ENCODE peak calls at places on chromosome 13, in six cellular contexts. P is psoas muscle, Q is ascending aorta, D is MM.1S, F is neural progenitor cell, H is hepatocyte. N is an unnamed sample. For H3K4me1, the result is how much of the 10 kb centered on the place peaks cover.

GRCh38 chr13:31797154-31797775 is 57.9 kb downstream of the RXFP2 start:
- DNase-seq in P (no peak), Q (no peak), D (no peak), F (peak), H (peak), N (no peak)

GRCh38 chr13:57128909-57129308 is 11.8 kb upstream of the PRR20A start:
- DNase-seq in P (no peak), Q (no peak), D (no peak), F (peak), H (no peak), N (peak)

GRCh38 chr13:27919934-27920676 is at the start of gene PDX1:
- DNase-seq in P (no peak), Q (no peak), D (no peak), F (peak), H (peak), N (peak)

GRCh38 chr13:109668433-109669233 is 117.8 kb downstream of the IRS2 start:
- DNase-seq in P (no peak), Q (no peak), D (no peak), F (no peak), H (no peak), N (peak)

GRCh38 chr13:80363890-80364503 is 23.1 kb upstream of the SPRY2 start:
- DNase-seq in P (no peak), Q (no peak), D (no peak), F (peak), H (peak), N (no peak)

GRCh38 chr13:106089251-106089940 is 446.1 kb downstream of the EFNB2 start:
- DNase-seq in P (no peak), Q (no peak), D (no peak), F (no peak), H (no peak), N (no peak)

GRCh38 chr13:97403893-97404683 is 29.9 kb upstream of the RAP2A start:
- DNase-seq in P (no peak), Q (no peak), D (no peak), F (no peak), H (no peak), N (no peak)

GRCh38 chr13:111623743-111624505 is 303.5 kb downstream of the TEX29 start:
- DNase-seq in P (no peak), Q (no peak), D (no peak), F (no peak), H (no peak), N (no peak)

GRCh38 chr13:81302125-81302524 is 961.2 kb upstream of the SPRY2 start:
- DNase-seq in P (no peak), Q (no peak), D (no peak), F (no peak), H (no peak), N (no peak)

GRCh38 chr13:98450495-98451167 is 126.3 kb downstream of the STK24 start:
- DNase-seq in P (peak), Q (no peak), D (no peak), F (no peak), H (no peak), N (peak)

DNA sequence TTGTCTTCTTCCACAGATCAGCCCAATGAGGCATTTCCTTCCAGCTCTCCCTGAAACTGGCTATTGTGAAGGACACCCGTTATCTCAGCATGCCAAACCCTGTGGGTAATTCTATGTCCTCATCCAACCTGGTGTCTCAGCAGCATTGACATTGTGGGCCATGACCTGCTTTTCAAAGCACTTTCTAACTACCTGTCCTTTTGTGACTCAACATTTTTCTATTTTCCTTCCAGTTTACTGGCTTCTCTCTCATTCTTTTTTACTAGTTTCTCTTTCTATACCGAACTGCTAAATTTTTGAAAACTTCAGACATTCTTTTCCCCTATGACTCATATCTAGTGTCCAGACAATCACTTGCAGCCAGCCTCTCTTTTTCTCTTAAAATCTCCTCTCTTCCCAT is 136.4 kb upstream of the HTR2A start:
- DNase-seq in P (no peak), Q (no peak), D (no peak), F (no peak), H (no peak), N (peak)
- H3K4me3 ChIP-seq in P (no peak), Q (no peak), D (no peak), F (no peak), H (no peak), N (no peak)

GRCh38 chr13:40583738-40584137 is 82.7 kb downstream of the FOXO1 start:
- DNase-seq in P (no peak), Q (no peak), D (no peak), F (no peak), H (no peak), N (no peak)
- H3K4me1 ChIP-seq in P (half or more), Q (under half), D (under half), F (under half), H (under half), N (under half)

GRCh38 chr13:102704238-102704750 is 9.4 kb upstream of the METTL21C start:
- DNase-seq in P (no peak), Q (no peak), D (no peak), F (no peak), H (no peak), N (no peak)

GRCh38 chr13:102701331-102701730 is 6.5 kb upstream of the METTL21C start:
- DNase-seq in P (no peak), Q (no peak), D (no peak), F (no peak), H (no peak), N (no peak)

GRCh38 chr13:102703721-102704035 is 8.8 kb upstream of the METTL21C start:
- DNase-seq in P (no peak), Q (no peak), D (no peak), F (no peak), H (no peak), N (no peak)

GRCh38 chr13:102700088-102701031 is 5.5 kb upstream of the METTL21C start:
- DNase-seq in P (peak), Q (no peak), D (no peak), F (no peak), H (no peak), N (no peak)

GRCh38 chr13:102702965-102703720 is 8.3 kb upstream of the METTL21C start:
- DNase-seq in P (no peak), Q (no peak), D (no peak), F (no peak), H (no peak), N (no peak)
- TF ChIP-seq CTCF in P (no peak), Q (no peak), D (no peak), F (no peak), H (no peak), N (no peak)

GRCh38 chr13:43089912-43090498 is 66.6 kb downstream of the DNAJC15 start:
- DNase-seq in P (no peak), Q (no peak), D (no peak), F (no peak), H (no peak), N (no peak)

GRCh38 chr13:43085545-43085944 is 62.2 kb downstream of the DNAJC15 start:
- DNase-seq in P (no peak), Q (no peak), D (no peak), F (no peak), H (peak), N (no peak)

GRCh38 chr13:43083750-43084149 is 60.4 kb downstream of the DNAJC15 start:
- DNase-seq in P (no peak), Q (no peak), D (no peak), F (no peak), H (no peak), N (no peak)

GRCh38 chr13:43087960-43088580 is 64.7 kb downstream of the DNAJC15 start:
- DNase-seq in P (no peak), Q (no peak), D (peak), F (no peak), H (no peak), N (no peak)
- H3K4me3 ChIP-seq in P (peak), Q (peak), D (peak), F (no peak), H (no peak), N (peak)

DNA sequence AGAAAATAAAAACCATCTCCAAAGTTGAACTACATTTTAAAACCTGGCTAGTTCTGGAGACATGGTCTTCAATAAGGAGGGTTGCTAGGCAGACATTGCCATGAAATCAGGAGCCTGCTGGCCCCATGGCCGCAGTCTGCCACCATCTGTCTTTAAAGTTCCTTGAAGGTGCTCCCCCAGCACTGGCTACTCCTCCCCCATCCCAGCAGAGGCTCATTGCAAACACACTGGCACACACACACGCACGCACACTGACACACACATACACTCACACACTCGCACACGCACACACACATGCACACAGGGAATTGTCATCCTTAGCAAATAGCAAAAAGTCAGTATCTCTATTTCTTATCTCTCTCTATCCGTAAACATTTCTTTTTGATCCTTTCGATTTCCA is 68.4 kb downstream of the ZIC5 start:
- DNase-seq in P (no peak), Q (no peak), D (no peak), F (no peak), H (no peak), N (no peak)
- H3K4me1 ChIP-seq in P (under half), Q (under half), D (under half), F (under half), H (under half), N (under half)

GRCh38 chr13:45276887-45277286 is 64.1 kb downstream of the TPT1 start:
- DNase-seq in P (no peak), Q (no peak), D (no peak), F (no peak), H (no peak), N (no peak)

GRCh38 chr13:45282994-45283393 is 58.0 kb downstream of the TPT1 start:
- DNase-seq in P (no peak), Q (no peak), D (no peak), F (no peak), H (no peak), N (no peak)

GRCh38 chr13:45278096-45278645 is 62.8 kb downstream of the TPT1 start:
- DNase-seq in P (no peak), Q (no peak), D (no peak), F (no peak), H (no peak), N (no peak)

DNA sequence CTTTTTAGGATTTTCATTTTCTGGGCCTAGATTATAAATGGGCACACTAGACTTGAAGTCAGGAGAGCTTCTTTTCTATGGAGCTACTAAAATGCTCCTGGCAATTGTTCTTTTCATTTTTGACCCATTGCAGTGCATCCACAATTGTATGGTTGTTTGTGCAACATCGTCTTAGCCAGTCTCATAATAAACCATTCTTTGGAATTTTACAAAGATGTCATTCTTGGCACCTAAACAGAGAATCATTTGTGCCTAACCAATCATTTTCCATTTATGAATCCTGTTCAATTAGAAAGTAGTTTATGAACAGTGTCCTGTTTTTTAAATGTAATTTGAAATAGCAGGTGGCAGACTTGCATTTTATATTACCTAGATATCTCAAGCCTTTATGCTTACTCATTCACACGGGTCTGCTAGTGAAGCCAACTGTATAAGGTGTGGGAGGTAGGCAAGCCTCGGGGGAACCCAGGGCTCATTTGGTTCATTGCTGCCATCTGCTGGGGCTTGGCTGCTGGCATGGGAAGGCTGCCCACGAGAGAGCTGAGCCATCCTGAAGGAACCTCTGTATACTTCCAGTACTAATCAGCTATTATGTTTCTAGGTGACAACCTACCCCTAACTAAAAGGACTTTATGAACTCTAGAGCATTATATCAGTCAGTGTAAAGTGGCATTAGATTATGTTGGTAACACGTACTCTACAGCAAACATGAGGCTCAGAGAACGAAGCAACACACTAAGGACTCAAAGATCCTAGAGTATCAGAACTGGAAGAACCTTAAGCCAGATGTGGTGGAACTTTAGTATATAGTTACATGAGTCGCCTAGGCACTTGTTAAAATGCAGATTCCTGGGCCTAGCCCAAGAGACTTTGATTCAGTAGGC is 60.0 kb downstream of the TPT1 start:
- DNase-seq in P (peak), Q (no peak), D (peak), F (peak), H (peak), N (peak)
- TF ChIP-seq CTCF in P (peak), Q (peak), D (peak), F (peak), H (peak), N (peak)

DNA sequence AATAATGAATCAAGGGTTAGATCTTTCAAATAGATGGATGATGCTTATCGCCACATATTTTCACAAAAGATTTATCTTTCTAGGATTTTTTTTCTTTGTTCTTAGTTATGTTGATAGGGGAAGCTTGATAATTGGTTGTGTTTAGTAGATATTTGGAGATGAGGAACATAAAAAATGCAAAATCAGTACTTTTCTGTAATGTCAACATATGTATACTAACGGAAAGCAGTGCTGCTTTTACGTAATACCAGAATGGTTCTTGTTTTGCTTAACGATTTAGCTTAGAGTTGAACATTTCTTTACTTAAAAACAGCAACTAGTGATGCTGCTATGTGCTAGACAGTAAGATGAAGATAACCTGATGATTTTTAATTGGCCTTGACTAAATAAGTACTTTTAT is 3.0 kb downstream of the ZMYM2 start:
- DNase-seq in P (no peak), Q (no peak), D (no peak), F (no peak), H (no peak), N (no peak)
- H3K4me3 ChIP-seq in P (peak), Q (no peak), D (no peak), F (peak), H (peak), N (peak)

DNA sequence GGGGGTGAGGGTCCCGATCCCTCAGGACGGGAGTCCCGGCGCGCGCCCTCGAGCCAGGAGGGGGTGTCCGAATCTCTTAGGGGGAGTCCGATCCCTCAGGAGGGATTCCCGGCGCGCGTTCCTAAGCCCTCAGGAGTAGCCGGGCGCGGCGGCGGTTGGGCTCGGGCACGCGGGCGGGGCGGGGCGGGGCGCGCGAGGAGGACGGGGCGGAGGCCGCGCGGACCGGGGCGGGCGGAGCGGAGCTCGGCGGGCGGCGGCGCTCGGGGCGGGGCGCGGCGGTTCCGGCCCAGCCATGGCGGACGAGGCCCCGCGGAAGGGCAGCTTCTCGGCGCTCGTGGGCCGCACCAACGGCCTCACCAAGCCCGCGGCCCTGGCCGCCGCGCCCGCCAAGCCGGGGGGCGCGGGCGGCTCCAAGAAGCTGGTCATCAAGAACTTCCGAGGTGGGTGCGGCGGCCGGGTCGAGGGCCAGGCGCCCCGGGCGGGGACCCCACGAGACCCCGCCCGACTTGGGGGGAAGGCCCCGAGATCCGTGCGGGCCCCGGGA is at the start of gene CUL4A:
- DNase-seq in P (peak), Q (no peak), D (peak), F (peak), H (peak), N (peak)
- H3K4me1 ChIP-seq in P (half or more), Q (under half), D (under half), F (under half), H (under half), N (under half)

GRCh38 chr13:72694314-72694713 is 33.1 kb downstream of the MZT1 start:
- DNase-seq in P (no peak), Q (no peak), D (no peak), F (no peak), H (no peak), N (no peak)

GRCh38 chr13:72693832-72694231 is 33.6 kb downstream of the MZT1 start:
- DNase-seq in P (no peak), Q (no peak), D (no peak), F (no peak), H (no peak), N (no peak)

GRCh38 chr13:72692884-72693514 is 34.4 kb downstream of the MZT1 start:
- DNase-seq in P (no peak), Q (no peak), D (no peak), F (no peak), H (no peak), N (no peak)

GRCh38 chr13:72698164-72698563 is 29.3 kb downstream of the MZT1 start:
- DNase-seq in P (no peak), Q (no peak), D (no peak), F (no peak), H (no peak), N (no peak)

DNA sequence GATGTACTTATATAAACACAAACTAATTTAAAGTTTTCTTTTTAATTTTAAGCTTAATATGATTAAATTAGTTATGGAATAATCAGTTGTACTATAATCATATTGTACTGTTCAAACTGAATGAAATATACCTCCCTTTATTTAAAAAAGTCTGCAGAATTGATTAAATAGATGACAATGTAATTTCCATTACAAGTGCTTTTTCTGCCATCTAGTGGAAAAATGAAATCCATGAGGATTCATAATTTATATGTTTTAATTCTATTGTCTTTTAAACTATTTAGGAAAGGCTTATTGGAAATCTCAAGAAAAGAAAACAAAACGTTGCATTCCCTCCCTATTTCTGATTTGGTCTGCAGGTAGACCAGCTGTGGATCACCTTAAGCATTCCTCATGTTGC is 30.8 kb downstream of the MZT1 start:
- DNase-seq in P (no peak), Q (no peak), D (no peak), F (no peak), H (no peak), N (no peak)
- TF ChIP-seq CTCF in P (no peak), Q (peak), D (peak), F (peak), H (peak), N (peak)

N was measured in endodermal cell.